ENCODE peak calls at places on chromosomes 13 and 19, in six cellular contexts. P is NCI-H1930; R is stimulated activated CD4-positive, alpha-beta T cell treated with anti-CD3 and anti-CD28 coated beads, Interleukin-4, amount 100 ng/mL, for 48 hours; K is RPMI7951; N is germinal center; S is T-cell. V is an unnamed sample.

GRCh38 chr13:114248011-114248410 is 13.3 kb downstream of the CDC16 start:
- DNase-seq in N (no peak), K (no peak), S (no peak), R (no peak), P (no peak), V (no peak)

GRCh38 chr13:21032656-21033055 is 28.7 kb downstream of the LATS2 start:
- DNase-seq in P (no peak), K (no peak), N (no peak), R (no peak), S (no peak), V (no peak)

GRCh38 chr19:34979819-34980640 is 16.0 kb upstream of the ZNF792 start:
- DNase-seq in P (no peak), R (no peak), K (no peak), N (no peak), S (no peak), V (no peak)

GRCh38 chr19:56150358-56150757 is 9.3 kb downstream of the ZNF444 start:
- DNase-seq in N (no peak), K (no peak), S (no peak), P (no peak), R (no peak), V (no peak)

GRCh38 chr19:8595651-8596050 is 14.9 kb downstream of the ADAMTS10 start:
- DNase-seq in R (no peak), P (no peak), K (no peak), S (no peak), N (no peak), V (no peak)

GRCh38 chr13:114015608-114016295 is 41.9 kb upstream of the C13orf46 start:
- DNase-seq in K (peak), N (no peak), R (no peak), P (no peak), S (no peak), V (no peak)

GRCh38 chr19:30870861-30871260 is 478.4 kb downstream of the TSHZ3 start:
- DNase-seq in P (no peak), K (peak), S (no peak), N (no peak), R (no peak), V (no peak)

GRCh38 chr13:111541345-111541744 is 220.9 kb downstream of the TEX29 start:
- DNase-seq in N (no peak), R (no peak), P (no peak), S (no peak), K (no peak), V (no peak)

GRCh38 chr19:50658438-50659317 is 9.4 kb downstream of the C19orf81 start:
- DNase-seq in R (peak), N (peak), K (peak), P (peak), S (peak), V (peak)

GRCh38 chr13:99383511-99383921 is 76.3 kb upstream of the GPR183 start:
- DNase-seq in K (no peak), N (no peak), S (peak), R (no peak), P (no peak), V (no peak)

GRCh38 chr13:110890279-110891150 is 24.4 kb downstream of the ANKRD10 start:
- DNase-seq in S (no peak), N (no peak), P (no peak), R (no peak), K (no peak), V (no peak)

GRCh38 chr19:32615569-32615968 is 34.6 kb downstream of the PDCD5 start:
- DNase-seq in P (no peak), S (no peak), R (no peak), N (no peak), K (no peak), V (no peak)

GRCh38 chr13:45826741-45827140 is 24.8 kb downstream of the SIAH3 start:
- DNase-seq in S (no peak), R (no peak), N (no peak), P (no peak), K (no peak), V (no peak)

GRCh38 chr13:112877066-112877465 is 91.9 kb upstream of the MCF2L start:
- DNase-seq in K (no peak), N (no peak), P (no peak), S (no peak), R (no peak), V (no peak)

GRCh38 chr19:41427647-41428480 is 690 bp upstream of the B3GNT8 start:
- DNase-seq in R (no peak), S (peak), P (no peak), N (no peak), K (no peak), V (peak)

GRCh38 chr13:109844396-109844795 is 58.0 kb upstream of the IRS2 start:
- DNase-seq in P (no peak), N (no peak), S (no peak), K (no peak), R (no peak), V (no peak)

GRCh38 chr19:10471909-10472308 is 31.2 kb downstream of the KEAP1 start:
- DNase-seq in P (no peak), N (peak), S (no peak), R (no peak), K (peak), V (no peak)

GRCh38 chr13:108214511-108215383 is 589 bp downstream of the LIG4 start:
- DNase-seq in P (peak), K (no peak), R (no peak), S (peak), N (no peak), V (peak)

GRCh38 chr13:32695602-32696250 is 109.5 kb downstream of the PDS5B start:
- DNase-seq in N (no peak), S (no peak), R (no peak), P (no peak), K (no peak), V (no peak)

GRCh38 chr13:82747948-82748347 is 1134.3 kb downstream of the SLITRK1 start:
- DNase-seq in R (no peak), N (no peak), S (no peak), K (no peak), P (no peak), V (no peak)

GRCh38 chr13:51844862-51845573 is at the start of gene TMEM272:
- DNase-seq in N (peak), K (peak), P (peak), S (peak), R (peak), V (peak)

GRCh38 chr13:39016789-39017188 is 21.1 kb downstream of the PROSER1 start:
- DNase-seq in N (peak), P (no peak), S (no peak), R (no peak), K (peak), V (no peak)

GRCh38 chr19:40592170-40592569 is 9.0 kb upstream of the LTBP4 start:
- DNase-seq in P (peak), N (peak), R (no peak), S (no peak), K (peak), V (no peak)

GRCh38 chr13:99468971-99469545 is 32.2 kb upstream of the TM9SF2 start:
- DNase-seq in P (no peak), K (no peak), N (no peak), S (no peak), R (no peak), V (no peak)

GRCh38 chr13:90867336-90867683 is 480.2 kb upstream of the MIR17HG start:
- DNase-seq in K (peak), N (peak), P (peak), S (no peak), R (peak), V (peak)

GRCh38 chr13:114211446-114211845 is 23.3 kb upstream of the CDC16 start:
- DNase-seq in S (no peak), R (no peak), K (no peak), P (no peak), N (no peak), V (no peak)

GRCh38 chr13:29022968-29023367 is 202.8 kb downstream of the MTUS2 start:
- DNase-seq in K (no peak), P (no peak), N (no peak), R (no peak), S (no peak), V (no peak)

GRCh38 chr13:47119568-47120080 is 222.8 kb upstream of the HTR2A start:
- DNase-seq in S (no peak), N (no peak), K (peak), P (no peak), R (no peak), V (no peak)